ENCODE peak calls at places on chromosomes 6 and 20, in eight cellular contexts. One of them, this sample, is unnamed. For H3K4me1 and H3K9me3, the result is how much of the 10 kb centered on the place peaks cover.

GRCh38 chr6:11869656-11870340 is 91.2 kb upstream of the ADTRP start:
- DNase-seq in upper lobe of right lung: no peak
- DNase-seq in CD4-positive, CD25-positive, alpha-beta regulatory T cell: no peak
- DNase-seq in naive thymus-derived CD4-positive, alpha-beta T cell: no peak
- DNase-seq in Karpas-422: no peak
- DNase-seq in transverse colon: no peak
- DNase-seq in neuronal stem cell: no peak
- DNase-seq in tibial nerve: no peak
- DNase-seq in this sample: peak

GRCh38 chr6:4100655-4101054 is 21.7 kb upstream of the FAM217A start:
- DNase-seq in transverse colon: no peak
- DNase-seq in Karpas-422: no peak
- DNase-seq in neuronal stem cell: no peak
- DNase-seq in upper lobe of right lung: no peak
- DNase-seq in naive thymus-derived CD4-positive, alpha-beta T cell: no peak
- DNase-seq in tibial nerve: no peak
- DNase-seq in CD4-positive, CD25-positive, alpha-beta regulatory T cell: no peak
- DNase-seq in this sample: no peak

GRCh38 chr6:105322499-105323231 is 80.2 kb downstream of the PREP start:
- DNase-seq in neuronal stem cell: no peak
- DNase-seq in naive thymus-derived CD4-positive, alpha-beta T cell: no peak
- DNase-seq in CD4-positive, CD25-positive, alpha-beta regulatory T cell: no peak
- DNase-seq in Karpas-422: no peak
- DNase-seq in transverse colon: no peak
- DNase-seq in tibial nerve: no peak
- DNase-seq in upper lobe of right lung: no peak
- DNase-seq in this sample: no peak

GRCh38 chr6:79079425-79080130 is 1.5 kb upstream of the PHIP start:
- DNase-seq in Karpas-422: no peak
- DNase-seq in tibial nerve: no peak
- DNase-seq in transverse colon: no peak
- DNase-seq in upper lobe of right lung: no peak
- DNase-seq in naive thymus-derived CD4-positive, alpha-beta T cell: no peak
- DNase-seq in CD4-positive, CD25-positive, alpha-beta regulatory T cell: no peak
- DNase-seq in neuronal stem cell: no peak
- DNase-seq in this sample: no peak

GRCh38 chr6:112282217-112282616 is 27.9 kb upstream of the LAMA4 start:
- DNase-seq in upper lobe of right lung: no peak
- DNase-seq in transverse colon: peak
- DNase-seq in Karpas-422: no peak
- DNase-seq in tibial nerve: peak
- DNase-seq in CD4-positive, CD25-positive, alpha-beta regulatory T cell: no peak
- DNase-seq in naive thymus-derived CD4-positive, alpha-beta T cell: no peak
- DNase-seq in neuronal stem cell: no peak
- DNase-seq in this sample: peak

GRCh38 chr6:110723017-110723416 is 92.3 kb downstream of the CDK19 start:
- DNase-seq in upper lobe of right lung: no peak
- DNase-seq in Karpas-422: no peak
- DNase-seq in tibial nerve: no peak
- DNase-seq in neuronal stem cell: no peak
- DNase-seq in CD4-positive, CD25-positive, alpha-beta regulatory T cell: no peak
- DNase-seq in transverse colon: no peak
- DNase-seq in naive thymus-derived CD4-positive, alpha-beta T cell: no peak
- DNase-seq in this sample: no peak

GRCh38 chr6:449486-450419 is 58.2 kb downstream of the IRF4 start:
- DNase-seq in naive thymus-derived CD4-positive, alpha-beta T cell: no peak
- DNase-seq in CD4-positive, CD25-positive, alpha-beta regulatory T cell: no peak
- DNase-seq in transverse colon: no peak
- DNase-seq in Karpas-422: no peak
- DNase-seq in tibial nerve: no peak
- DNase-seq in neuronal stem cell: no peak
- DNase-seq in upper lobe of right lung: no peak
- DNase-seq in this sample: no peak

GRCh38 chr6:127776320-127776719 is 124.5 kb downstream of the THEMIS start:
- DNase-seq in upper lobe of right lung: no peak
- DNase-seq in tibial nerve: no peak
- DNase-seq in CD4-positive, CD25-positive, alpha-beta regulatory T cell: no peak
- DNase-seq in naive thymus-derived CD4-positive, alpha-beta T cell: no peak
- DNase-seq in neuronal stem cell: no peak
- DNase-seq in Karpas-422: no peak
- DNase-seq in transverse colon: no peak
- DNase-seq in this sample: no peak

GRCh38 chr20:14477125-14477524 is 139.7 kb upstream of the FLRT3 start:
- DNase-seq in naive thymus-derived CD4-positive, alpha-beta T cell: no peak
- DNase-seq in tibial nerve: no peak
- DNase-seq in CD4-positive, CD25-positive, alpha-beta regulatory T cell: no peak
- DNase-seq in transverse colon: no peak
- DNase-seq in Karpas-422: no peak
- DNase-seq in upper lobe of right lung: no peak
- DNase-seq in neuronal stem cell: no peak
- DNase-seq in this sample: no peak

GRCh38 chr20:35478804-35479472 is 23.5 kb downstream of the CEP250 start:
- DNase-seq in CD4-positive, CD25-positive, alpha-beta regulatory T cell: peak
- DNase-seq in naive thymus-derived CD4-positive, alpha-beta T cell: no peak
- DNase-seq in transverse colon: peak
- DNase-seq in Karpas-422: peak
- DNase-seq in tibial nerve: no peak
- DNase-seq in upper lobe of right lung: no peak
- DNase-seq in neuronal stem cell: no peak
- DNase-seq in this sample: peak

GRCh38 chr20:34875657-34876160 is 703 bp upstream of the ACSS2 start:
- DNase-seq in upper lobe of right lung: no peak
- DNase-seq in Karpas-422: no peak
- DNase-seq in tibial nerve: no peak
- DNase-seq in naive thymus-derived CD4-positive, alpha-beta T cell: no peak
- DNase-seq in transverse colon: no peak
- DNase-seq in CD4-positive, CD25-positive, alpha-beta regulatory T cell: peak
- DNase-seq in neuronal stem cell: no peak
- DNase-seq in this sample: no peak

GRCh38 chr6:166237611-166238010 is 70.0 kb upstream of the TBXT start:
- DNase-seq in Karpas-422: no peak
- DNase-seq in upper lobe of right lung: no peak
- DNase-seq in tibial nerve: no peak
- DNase-seq in neuronal stem cell: no peak
- DNase-seq in transverse colon: no peak
- DNase-seq in CD4-positive, CD25-positive, alpha-beta regulatory T cell: no peak
- DNase-seq in naive thymus-derived CD4-positive, alpha-beta T cell: no peak
- DNase-seq in this sample: no peak

GRCh38 chr20:62513991-62514390 is 38.2 kb upstream of the GATA5 start:
- DNase-seq in Karpas-422: no peak
- DNase-seq in tibial nerve: no peak
- DNase-seq in naive thymus-derived CD4-positive, alpha-beta T cell: no peak
- DNase-seq in CD4-positive, CD25-positive, alpha-beta regulatory T cell: no peak
- DNase-seq in neuronal stem cell: no peak
- DNase-seq in upper lobe of right lung: no peak
- DNase-seq in transverse colon: no peak
- DNase-seq in this sample: no peak

GRCh38 chr20:62512812-62513211 is 37.0 kb upstream of the GATA5 start:
- DNase-seq in transverse colon: no peak
- DNase-seq in Karpas-422: no peak
- DNase-seq in neuronal stem cell: no peak
- DNase-seq in upper lobe of right lung: no peak
- DNase-seq in naive thymus-derived CD4-positive, alpha-beta T cell: no peak
- DNase-seq in CD4-positive, CD25-positive, alpha-beta regulatory T cell: no peak
- DNase-seq in tibial nerve: no peak
- DNase-seq in this sample: no peak

GRCh38 chr20:62511300-62511914 is 35.6 kb upstream of the GATA5 start:
- DNase-seq in Karpas-422: no peak
- DNase-seq in upper lobe of right lung: no peak
- DNase-seq in neuronal stem cell: no peak
- DNase-seq in transverse colon: no peak
- DNase-seq in CD4-positive, CD25-positive, alpha-beta regulatory T cell: no peak
- DNase-seq in naive thymus-derived CD4-positive, alpha-beta T cell: no peak
- DNase-seq in tibial nerve: no peak
- DNase-seq in this sample: no peak

GRCh38 chr20:62515280-62515679 is 39.5 kb upstream of the GATA5 start:
- DNase-seq in CD4-positive, CD25-positive, alpha-beta regulatory T cell: no peak
- DNase-seq in naive thymus-derived CD4-positive, alpha-beta T cell: no peak
- DNase-seq in tibial nerve: no peak
- DNase-seq in transverse colon: no peak
- DNase-seq in upper lobe of right lung: no peak
- DNase-seq in neuronal stem cell: no peak
- DNase-seq in Karpas-422: no peak
- DNase-seq in this sample: no peak

DNA sequence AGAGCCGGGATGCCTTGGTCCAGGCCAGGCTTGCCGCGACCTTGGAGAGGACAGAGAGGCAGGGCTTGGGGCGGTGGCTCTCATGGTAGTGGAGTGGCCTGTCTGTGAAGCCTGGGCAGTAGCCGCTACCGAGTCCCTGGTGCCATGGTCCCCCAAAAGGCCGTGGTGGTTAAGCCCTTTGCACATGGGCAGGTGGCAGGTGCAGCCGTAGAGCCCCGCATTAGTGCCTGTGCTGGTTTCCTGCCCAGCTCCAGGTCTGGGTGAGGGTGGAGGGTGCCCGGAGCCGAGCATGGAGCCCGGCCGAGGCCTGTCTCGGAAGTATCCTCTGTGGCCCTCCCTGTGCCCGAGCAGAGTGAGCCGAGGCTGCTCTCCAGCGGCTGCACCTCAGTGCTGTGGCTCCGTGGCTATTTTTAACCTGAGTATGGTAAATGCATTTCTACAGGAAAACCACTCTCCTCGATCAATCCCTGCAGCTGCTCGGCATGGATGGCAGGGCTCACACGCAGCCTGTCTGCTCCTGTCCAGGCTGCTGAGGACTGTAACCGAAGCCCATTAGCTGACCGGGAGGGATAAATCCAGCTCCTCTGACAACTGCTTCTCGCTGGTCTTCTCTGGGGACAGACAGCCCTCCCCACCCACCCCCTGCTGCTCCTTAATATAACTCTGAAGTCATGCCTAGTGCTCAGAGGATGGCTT is 36.3 kb upstream of the GATA5 start:
- DNase-seq in CD4-positive, CD25-positive, alpha-beta regulatory T cell: no peak
- DNase-seq in naive thymus-derived CD4-positive, alpha-beta T cell: no peak
- DNase-seq in upper lobe of right lung: no peak
- DNase-seq in tibial nerve: no peak
- DNase-seq in Karpas-422: no peak
- DNase-seq in neuronal stem cell: no peak
- DNase-seq in transverse colon: no peak
- DNase-seq in this sample: no peak
- H3K4me1 ChIP-seq in CD4-positive, CD25-positive, alpha-beta regulatory T cell: under half
- H3K4me1 ChIP-seq in naive thymus-derived CD4-positive, alpha-beta T cell: under half
- H3K4me1 ChIP-seq in upper lobe of right lung: under half
- H3K4me1 ChIP-seq in tibial nerve: under half
- H3K4me1 ChIP-seq in Karpas-422: under half
- H3K4me1 ChIP-seq in neuronal stem cell: under half
- H3K4me1 ChIP-seq in transverse colon: under half
- H3K4me1 ChIP-seq in this sample: under half

GRCh38 chr20:10034717-10035571 is at the start of gene ANKEF1:
- DNase-seq in CD4-positive, CD25-positive, alpha-beta regulatory T cell: peak
- DNase-seq in neuronal stem cell: peak
- DNase-seq in naive thymus-derived CD4-positive, alpha-beta T cell: peak
- DNase-seq in tibial nerve: peak
- DNase-seq in Karpas-422: peak
- DNase-seq in transverse colon: peak
- DNase-seq in upper lobe of right lung: peak
- DNase-seq in this sample: peak

GRCh38 chr20:10040070-10040970 is 5.5 kb downstream of the ANKEF1 start:
- DNase-seq in neuronal stem cell: no peak
- DNase-seq in tibial nerve: no peak
- DNase-seq in CD4-positive, CD25-positive, alpha-beta regulatory T cell: no peak
- DNase-seq in Karpas-422: no peak
- DNase-seq in naive thymus-derived CD4-positive, alpha-beta T cell: no peak
- DNase-seq in transverse colon: no peak
- DNase-seq in upper lobe of right lung: no peak
- DNase-seq in this sample: no peak
- H3K9me3 ChIP-seq in neuronal stem cell: under half
- H3K9me3 ChIP-seq in tibial nerve: under half
- H3K9me3 ChIP-seq in CD4-positive, CD25-positive, alpha-beta regulatory T cell: under half
- H3K9me3 ChIP-seq in Karpas-422: under half
- H3K9me3 ChIP-seq in naive thymus-derived CD4-positive, alpha-beta T cell: under half
- H3K9me3 ChIP-seq in transverse colon: under half
- H3K9me3 ChIP-seq in upper lobe of right lung: under half
- H3K9me3 ChIP-seq in this sample: under half

DNA sequence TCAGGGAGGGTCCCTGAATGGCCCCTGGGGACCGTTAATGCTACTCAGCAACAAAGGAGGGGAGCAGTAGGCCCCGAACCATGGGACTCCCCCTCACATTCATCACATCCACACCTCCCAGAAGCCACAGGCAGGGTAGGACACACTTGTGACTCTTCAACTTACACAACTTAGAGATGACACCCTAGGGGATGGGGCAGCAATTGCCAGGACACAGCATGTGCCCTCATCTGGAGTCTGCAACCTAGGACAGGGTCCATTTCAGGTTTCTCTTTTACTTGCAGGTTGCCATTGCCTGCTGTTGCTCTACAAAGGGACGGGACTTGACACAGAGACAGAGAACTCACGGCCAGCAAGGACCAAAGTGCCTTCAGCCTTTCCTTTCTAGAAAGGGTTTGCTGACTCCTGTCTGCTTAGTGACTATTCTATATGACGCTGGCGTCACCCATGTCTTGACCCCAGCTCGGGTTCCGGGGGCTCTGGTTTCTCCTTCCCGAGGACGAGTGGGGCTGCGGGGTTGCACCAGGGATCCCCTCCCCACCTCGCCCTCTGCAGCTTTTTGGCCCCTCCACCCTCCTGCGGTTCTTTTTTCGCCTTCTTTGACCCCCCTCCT is 642 bp downstream of the ULBP3 start:
- DNase-seq in Karpas-422: peak
- DNase-seq in CD4-positive, CD25-positive, alpha-beta regulatory T cell: no peak
- DNase-seq in neuronal stem cell: no peak
- DNase-seq in upper lobe of right lung: no peak
- DNase-seq in naive thymus-derived CD4-positive, alpha-beta T cell: no peak
- DNase-seq in tibial nerve: no peak
- DNase-seq in transverse colon: no peak
- DNase-seq in this sample: no peak
- H3K27ac ChIP-seq in Karpas-422: no peak
- H3K27ac ChIP-seq in CD4-positive, CD25-positive, alpha-beta regulatory T cell: no peak
- H3K27ac ChIP-seq in neuronal stem cell: no peak
- H3K27ac ChIP-seq in upper lobe of right lung: peak
- H3K27ac ChIP-seq in naive thymus-derived CD4-positive, alpha-beta T cell: no peak
- H3K27ac ChIP-seq in tibial nerve: peak
- H3K27ac ChIP-seq in transverse colon: peak
- H3K27ac ChIP-seq in this sample: no peak

GRCh38 chr6:33206027-33206863 is 1.8 kb downstream of the HSD17B8 start:
- DNase-seq in neuronal stem cell: no peak
- DNase-seq in CD4-positive, CD25-positive, alpha-beta regulatory T cell: no peak
- DNase-seq in naive thymus-derived CD4-positive, alpha-beta T cell: no peak
- DNase-seq in transverse colon: no peak
- DNase-seq in tibial nerve: no peak
- DNase-seq in Karpas-422: no peak
- DNase-seq in upper lobe of right lung: no peak
- DNase-seq in this sample: no peak

GRCh38 chr6:33209856-33210255 is 1.6 kb downstream of the RING1 start:
- DNase-seq in neuronal stem cell: no peak
- DNase-seq in CD4-positive, CD25-positive, alpha-beta regulatory T cell: no peak
- DNase-seq in transverse colon: no peak
- DNase-seq in upper lobe of right lung: no peak
- DNase-seq in naive thymus-derived CD4-positive, alpha-beta T cell: no peak
- DNase-seq in Karpas-422: no peak
- DNase-seq in tibial nerve: no peak
- DNase-seq in this sample: no peak

GRCh38 chr6:33208089-33208967 is at the start of gene RING1:
- DNase-seq in CD4-positive, CD25-positive, alpha-beta regulatory T cell: peak
- DNase-seq in tibial nerve: peak
- DNase-seq in transverse colon: peak
- DNase-seq in Karpas-422: peak
- DNase-seq in upper lobe of right lung: peak
- DNase-seq in naive thymus-derived CD4-positive, alpha-beta T cell: peak
- DNase-seq in neuronal stem cell: peak
- DNase-seq in this sample: peak

GRCh38 chr6:33206864-33207568 is 1.3 kb upstream of the RING1 start:
- DNase-seq in transverse colon: no peak
- DNase-seq in naive thymus-derived CD4-positive, alpha-beta T cell: no peak
- DNase-seq in CD4-positive, CD25-positive, alpha-beta regulatory T cell: no peak
- DNase-seq in tibial nerve: no peak
- DNase-seq in upper lobe of right lung: no peak
- DNase-seq in Karpas-422: no peak
- DNase-seq in neuronal stem cell: peak
- DNase-seq in this sample: no peak

GRCh38 chr6:33207569-33208088 is 671 bp upstream of the RING1 start:
- DNase-seq in neuronal stem cell: no peak
- DNase-seq in tibial nerve: no peak
- DNase-seq in transverse colon: peak
- DNase-seq in Karpas-422: peak
- DNase-seq in CD4-positive, CD25-positive, alpha-beta regulatory T cell: no peak
- DNase-seq in naive thymus-derived CD4-positive, alpha-beta T cell: no peak
- DNase-seq in upper lobe of right lung: peak
- DNase-seq in this sample: peak
- H3K4me1 ChIP-seq in neuronal stem cell: under half
- H3K4me1 ChIP-seq in tibial nerve: under half
- H3K4me1 ChIP-seq in transverse colon: under half
- H3K4me1 ChIP-seq in Karpas-422: under half
- H3K4me1 ChIP-seq in CD4-positive, CD25-positive, alpha-beta regulatory T cell: under half
- H3K4me1 ChIP-seq in naive thymus-derived CD4-positive, alpha-beta T cell: under half
- H3K4me1 ChIP-seq in upper lobe of right lung: under half
- H3K4me1 ChIP-seq in this sample: under half

This sample was measured in right cardiac atrium.